ENCODE peak calls at places on chromosomes 1 and 21, in seven cellular contexts. One of them, this sample, is unnamed.

GRCh38 chr1:156704930-156705320 is 458 bp downstream of the CRABP2 start:
- DNase-seq in type B pancreatic cell: no peak
- DNase-seq in ovary: peak
- DNase-seq in cardiac muscle cell: no peak
- DNase-seq in AG09309: no peak
- DNase-seq in fibroblast of pulmonary artery: peak
- DNase-seq in right atrium auricular region: peak
- DNase-seq in this sample: peak

GRCh38 chr21:38912355-38912619 is 106.6 kb downstream of the ETS2 start:
- DNase-seq in cardiac muscle cell: no peak
- DNase-seq in AG09309: peak
- DNase-seq in right atrium auricular region: peak
- DNase-seq in ovary: no peak
- DNase-seq in type B pancreatic cell: no peak
- DNase-seq in fibroblast of pulmonary artery: no peak
- DNase-seq in this sample: no peak

GRCh38 chr1:212518188-212518951 is 85.7 kb downstream of the NENF start:
- DNase-seq in ovary: no peak
- DNase-seq in AG09309: peak
- DNase-seq in right atrium auricular region: peak
- DNase-seq in cardiac muscle cell: no peak
- DNase-seq in fibroblast of pulmonary artery: peak
- DNase-seq in type B pancreatic cell: no peak
- DNase-seq in this sample: peak

GRCh38 chr1:27527223-27527856 is 37.4 kb upstream of the WASF2 start:
- DNase-seq in AG09309: no peak
- DNase-seq in cardiac muscle cell: peak
- DNase-seq in fibroblast of pulmonary artery: no peak
- DNase-seq in ovary: peak
- DNase-seq in right atrium auricular region: no peak
- DNase-seq in type B pancreatic cell: no peak
- DNase-seq in this sample: no peak

GRCh38 chr21:17780539-17780938 is 38.6 kb downstream of the C21orf91 start:
- DNase-seq in right atrium auricular region: no peak
- DNase-seq in AG09309: no peak
- DNase-seq in cardiac muscle cell: no peak
- DNase-seq in ovary: no peak
- DNase-seq in type B pancreatic cell: no peak
- DNase-seq in fibroblast of pulmonary artery: no peak
- DNase-seq in this sample: no peak

GRCh38 chr1:236700903-236701302 is 14.6 kb downstream of the ACTN2 start:
- DNase-seq in cardiac muscle cell: peak
- DNase-seq in right atrium auricular region: no peak
- DNase-seq in type B pancreatic cell: no peak
- DNase-seq in fibroblast of pulmonary artery: no peak
- DNase-seq in AG09309: no peak
- DNase-seq in ovary: no peak
- DNase-seq in this sample: no peak

GRCh38 chr1:67308136-67308535 is 463 bp downstream of the IL12RB2 start:
- DNase-seq in ovary: no peak
- DNase-seq in type B pancreatic cell: no peak
- DNase-seq in fibroblast of pulmonary artery: no peak
- DNase-seq in right atrium auricular region: no peak
- DNase-seq in AG09309: no peak
- DNase-seq in cardiac muscle cell: no peak
- DNase-seq in this sample: no peak

GRCh38 chr1:239951518-239952130 is 140.1 kb upstream of the FMN2 start:
- DNase-seq in AG09309: peak
- DNase-seq in type B pancreatic cell: no peak
- DNase-seq in cardiac muscle cell: peak
- DNase-seq in ovary: peak
- DNase-seq in right atrium auricular region: no peak
- DNase-seq in fibroblast of pulmonary artery: peak
- DNase-seq in this sample: peak

GRCh38 chr1:109385417-109385816 is 12.3 kb downstream of the SORT1 start:
- DNase-seq in type B pancreatic cell: no peak
- DNase-seq in ovary: no peak
- DNase-seq in fibroblast of pulmonary artery: peak
- DNase-seq in AG09309: no peak
- DNase-seq in cardiac muscle cell: no peak
- DNase-seq in right atrium auricular region: no peak
- DNase-seq in this sample: no peak

GRCh38 chr1:94819945-94820746 is at the start of gene SLC44A3:
- DNase-seq in AG09309: no peak
- DNase-seq in ovary: peak
- DNase-seq in cardiac muscle cell: peak
- DNase-seq in type B pancreatic cell: peak
- DNase-seq in fibroblast of pulmonary artery: peak
- DNase-seq in right atrium auricular region: no peak
- DNase-seq in this sample: no peak

GRCh38 chr21:46120301-46121285 is 22.7 kb downstream of the COL6A2 start:
- DNase-seq in type B pancreatic cell: peak
- DNase-seq in AG09309: no peak
- DNase-seq in fibroblast of pulmonary artery: no peak
- DNase-seq in cardiac muscle cell: no peak
- DNase-seq in ovary: peak
- DNase-seq in right atrium auricular region: peak
- DNase-seq in this sample: no peak

GRCh38 chr1:67540733-67541125 is 110.5 kb upstream of the SERBP1 start:
- DNase-seq in AG09309: no peak
- DNase-seq in cardiac muscle cell: no peak
- DNase-seq in ovary: no peak
- DNase-seq in right atrium auricular region: no peak
- DNase-seq in type B pancreatic cell: no peak
- DNase-seq in fibroblast of pulmonary artery: no peak
- DNase-seq in this sample: peak

GRCh38 chr1:161048949-161049722 is 3.4 kb upstream of the USF1 start:
- DNase-seq in ovary: no peak
- DNase-seq in type B pancreatic cell: no peak
- DNase-seq in right atrium auricular region: no peak
- DNase-seq in cardiac muscle cell: no peak
- DNase-seq in fibroblast of pulmonary artery: no peak
- DNase-seq in AG09309: no peak
- DNase-seq in this sample: no peak

GRCh38 chr1:167107456-167107855 is 13.6 kb downstream of the STYXL2 start:
- DNase-seq in type B pancreatic cell: no peak
- DNase-seq in cardiac muscle cell: no peak
- DNase-seq in fibroblast of pulmonary artery: no peak
- DNase-seq in ovary: no peak
- DNase-seq in right atrium auricular region: no peak
- DNase-seq in AG09309: no peak
- DNase-seq in this sample: no peak

GRCh38 chr1:100292711-100293110 is 26.7 kb downstream of the RTCA start:
- DNase-seq in fibroblast of pulmonary artery: peak
- DNase-seq in right atrium auricular region: no peak
- DNase-seq in AG09309: no peak
- DNase-seq in type B pancreatic cell: no peak
- DNase-seq in cardiac muscle cell: no peak
- DNase-seq in ovary: no peak
- DNase-seq in this sample: no peak

GRCh38 chr1:58870298-58870676 is 86.4 kb upstream of the JUN start:
- DNase-seq in fibroblast of pulmonary artery: no peak
- DNase-seq in right atrium auricular region: no peak
- DNase-seq in ovary: no peak
- DNase-seq in type B pancreatic cell: no peak
- DNase-seq in AG09309: no peak
- DNase-seq in cardiac muscle cell: no peak
- DNase-seq in this sample: no peak

GRCh38 chr1:26996024-26996423 is 2.5 kb downstream of the TRNP1 start:
- DNase-seq in fibroblast of pulmonary artery: peak
- DNase-seq in type B pancreatic cell: no peak
- DNase-seq in ovary: no peak
- DNase-seq in AG09309: no peak
- DNase-seq in right atrium auricular region: no peak
- DNase-seq in cardiac muscle cell: no peak
- DNase-seq in this sample: peak

GRCh38 chr1:167578935-167579521 is 25.5 kb upstream of the CREG1 start:
- DNase-seq in fibroblast of pulmonary artery: no peak
- DNase-seq in ovary: no peak
- DNase-seq in AG09309: no peak
- DNase-seq in right atrium auricular region: no peak
- DNase-seq in cardiac muscle cell: no peak
- DNase-seq in type B pancreatic cell: no peak
- DNase-seq in this sample: no peak

GRCh38 chr21:32403201-32403701 is 9.3 kb upstream of the EVA1C start:
- DNase-seq in ovary: peak
- DNase-seq in cardiac muscle cell: peak
- DNase-seq in right atrium auricular region: no peak
- DNase-seq in type B pancreatic cell: no peak
- DNase-seq in AG09309: no peak
- DNase-seq in fibroblast of pulmonary artery: peak
- DNase-seq in this sample: peak

GRCh38 chr1:187691439-187691838 is 862.7 kb downstream of the PLA2G4A start:
- DNase-seq in AG09309: no peak
- DNase-seq in cardiac muscle cell: no peak
- DNase-seq in right atrium auricular region: no peak
- DNase-seq in fibroblast of pulmonary artery: peak
- DNase-seq in type B pancreatic cell: no peak
- DNase-seq in ovary: no peak
- DNase-seq in this sample: peak

GRCh38 chr21:36860736-36861594 is 105.5 kb downstream of the HLCS start:
- DNase-seq in AG09309: peak
- DNase-seq in fibroblast of pulmonary artery: peak
- DNase-seq in ovary: no peak
- DNase-seq in right atrium auricular region: no peak
- DNase-seq in cardiac muscle cell: no peak
- DNase-seq in type B pancreatic cell: no peak
- DNase-seq in this sample: peak

GRCh38 chr1:182003953-182004586 is 57.4 kb downstream of the ZNF648 start:
- DNase-seq in fibroblast of pulmonary artery: no peak
- DNase-seq in AG09309: no peak
- DNase-seq in ovary: no peak
- DNase-seq in cardiac muscle cell: no peak
- DNase-seq in right atrium auricular region: no peak
- DNase-seq in type B pancreatic cell: no peak
- DNase-seq in this sample: no peak

GRCh38 chr1:109252893-109253802 is 3.8 kb downstream of the CELSR2 start:
- DNase-seq in right atrium auricular region: no peak
- DNase-seq in cardiac muscle cell: no peak
- DNase-seq in fibroblast of pulmonary artery: no peak
- DNase-seq in ovary: peak
- DNase-seq in type B pancreatic cell: no peak
- DNase-seq in AG09309: no peak
- DNase-seq in this sample: no peak

GRCh38 chr1:3068400-3069361 is at the start of gene PRDM16:
- DNase-seq in fibroblast of pulmonary artery: peak
- DNase-seq in ovary: peak
- DNase-seq in right atrium auricular region: no peak
- DNase-seq in AG09309: peak
- DNase-seq in cardiac muscle cell: peak
- DNase-seq in type B pancreatic cell: no peak
- DNase-seq in this sample: peak

GRCh38 chr1:207581496-207582168 is 63.3 kb upstream of the CR1L start:
- DNase-seq in ovary: no peak
- DNase-seq in fibroblast of pulmonary artery: no peak
- DNase-seq in type B pancreatic cell: no peak
- DNase-seq in AG09309: no peak
- DNase-seq in cardiac muscle cell: no peak
- DNase-seq in right atrium auricular region: no peak
- DNase-seq in this sample: no peak

GRCh38 chr1:185821612-185822385 is 87.6 kb downstream of the HMCN1 start:
- DNase-seq in type B pancreatic cell: no peak
- DNase-seq in AG09309: no peak
- DNase-seq in cardiac muscle cell: no peak
- DNase-seq in right atrium auricular region: no peak
- DNase-seq in fibroblast of pulmonary artery: no peak
- DNase-seq in ovary: no peak
- DNase-seq in this sample: no peak

GRCh38 chr21:42097860-42098259 is 26.7 kb downstream of the UMODL1 start:
- DNase-seq in fibroblast of pulmonary artery: peak
- DNase-seq in right atrium auricular region: peak
- DNase-seq in ovary: no peak
- DNase-seq in type B pancreatic cell: no peak
- DNase-seq in cardiac muscle cell: no peak
- DNase-seq in AG09309: peak
- DNase-seq in this sample: peak

GRCh38 chr1:205568469-205569361 is 63.1 kb downstream of the ELK4 start:
- DNase-seq in AG09309: no peak
- DNase-seq in cardiac muscle cell: peak
- DNase-seq in ovary: no peak
- DNase-seq in fibroblast of pulmonary artery: no peak
- DNase-seq in right atrium auricular region: no peak
- DNase-seq in type B pancreatic cell: peak
- DNase-seq in this sample: no peak
- TF ChIP-seq CTCF in AG09309: no peak
- TF ChIP-seq CTCF in cardiac muscle cell: peak
- TF ChIP-seq CTCF in ovary: no peak
- TF ChIP-seq CTCF in fibroblast of pulmonary artery: peak
- TF ChIP-seq CTCF in right atrium auricular region: peak
- TF ChIP-seq CTCF in type B pancreatic cell: no peak
- TF ChIP-seq CTCF in this sample: no peak

DNA sequence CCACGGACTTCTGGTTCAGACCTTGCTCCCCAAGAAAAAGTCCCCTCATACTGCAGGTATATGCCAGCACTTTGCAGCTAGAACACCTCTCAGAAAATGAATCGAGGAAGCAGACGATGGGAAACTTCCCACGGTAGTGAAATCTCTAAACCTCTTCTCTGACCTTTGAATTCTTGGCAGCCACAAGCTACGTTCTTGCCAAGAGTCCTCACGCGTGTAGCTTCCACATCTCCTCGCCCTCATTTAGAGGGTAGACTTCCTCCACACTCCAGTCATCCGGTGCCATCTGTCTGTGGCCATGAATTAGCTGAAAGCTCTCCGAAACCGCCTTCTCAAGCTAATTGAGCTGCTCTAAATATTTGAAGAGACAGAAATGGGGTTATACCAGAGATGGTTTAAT is 127.8 kb downstream of the RGS7 start:
- DNase-seq in ovary: no peak
- DNase-seq in type B pancreatic cell: no peak
- DNase-seq in AG09309: no peak
- DNase-seq in fibroblast of pulmonary artery: no peak
- DNase-seq in right atrium auricular region: no peak
- DNase-seq in cardiac muscle cell: no peak
- DNase-seq in this sample: no peak
- TF ChIP-seq CTCF in ovary: no peak
- TF ChIP-seq CTCF in type B pancreatic cell: no peak
- TF ChIP-seq CTCF in AG09309: no peak
- TF ChIP-seq CTCF in fibroblast of pulmonary artery: no peak
- TF ChIP-seq CTCF in right atrium auricular region: no peak
- TF ChIP-seq CTCF in cardiac muscle cell: no peak
- TF ChIP-seq CTCF in this sample: no peak

GRCh38 chr1:7588457-7588827 is 182.7 kb upstream of the VAMP3 start:
- DNase-seq in cardiac muscle cell: no peak
- DNase-seq in AG09309: no peak
- DNase-seq in fibroblast of pulmonary artery: no peak
- DNase-seq in type B pancreatic cell: no peak
- DNase-seq in right atrium auricular region: no peak
- DNase-seq in ovary: no peak
- DNase-seq in this sample: no peak
- TF ChIP-seq CTCF in cardiac muscle cell: no peak
- TF ChIP-seq CTCF in AG09309: no peak
- TF ChIP-seq CTCF in fibroblast of pulmonary artery: no peak
- TF ChIP-seq CTCF in type B pancreatic cell: no peak
- TF ChIP-seq CTCF in right atrium auricular region: no peak
- TF ChIP-seq CTCF in ovary: no peak
- TF ChIP-seq CTCF in this sample: no peak

DNA sequence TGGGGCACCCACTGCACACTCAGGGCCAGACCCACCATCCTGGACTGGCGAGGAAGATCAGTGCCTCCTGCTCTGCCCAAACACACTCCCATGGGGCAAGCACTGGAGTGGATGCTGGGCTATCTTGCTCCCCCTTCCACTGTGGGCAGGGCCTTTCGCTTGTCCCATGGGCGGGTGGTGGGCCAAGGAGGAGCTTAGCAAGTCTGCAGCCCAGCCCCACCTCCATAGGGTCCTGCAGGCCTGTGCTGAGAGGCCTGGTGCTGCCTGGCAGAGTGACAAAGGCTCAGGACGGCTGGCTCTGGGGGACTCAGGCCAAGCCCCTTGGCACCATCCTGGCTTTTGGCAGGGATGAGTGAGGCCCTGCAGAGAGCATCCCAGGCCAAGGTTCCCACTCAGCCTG is 89.4 kb downstream of the PTPRU start:
- DNase-seq in ovary: no peak
- DNase-seq in cardiac muscle cell: no peak
- DNase-seq in right atrium auricular region: no peak
- DNase-seq in AG09309: no peak
- DNase-seq in fibroblast of pulmonary artery: no peak
- DNase-seq in type B pancreatic cell: no peak
- DNase-seq in this sample: no peak
- TF ChIP-seq CTCF in ovary: no peak
- TF ChIP-seq CTCF in cardiac muscle cell: no peak
- TF ChIP-seq CTCF in right atrium auricular region: no peak
- TF ChIP-seq CTCF in AG09309: no peak
- TF ChIP-seq CTCF in fibroblast of pulmonary artery: no peak
- TF ChIP-seq CTCF in type B pancreatic cell: no peak
- TF ChIP-seq CTCF in this sample: no peak